ENCODE peak calls at places on chromosomes 7 and 10, in four cellular contexts. One of them, this sample, is unnamed.
A peak's percentile ranks its signal among the peaks of the same experiment; 100 is the strongest.

GRCh38 chr7:157972914-157973313 is 614.7 kb downstream of the PTPRN2 start:
- DNase-seq in GM12878: no peak
- DNase-seq in GM12891: no peak
- DNase-seq in K562: no peak
- DNase-seq in this sample: no peak

GRCh38 chr10:60717852-60718251 is 60.4 kb upstream of the CDK1 start:
- DNase-seq in GM12878: no peak
- DNase-seq in GM12891: no peak
- DNase-seq in K562: peak; percentile 3
- DNase-seq in this sample: no peak

GRCh38 chr7:115471891-115472290 is 550.0 kb downstream of the MDFIC start:
- DNase-seq in GM12878: no peak
- DNase-seq in GM12891: no peak
- DNase-seq in K562: no peak
- DNase-seq in this sample: no peak

GRCh38 chr10:6416892-6417512 is 163.1 kb downstream of the PRKCQ start:
- DNase-seq in GM12878: no peak
- DNase-seq in GM12891: peak; percentile 14
- DNase-seq in K562: peak; percentile 69
- DNase-seq in this sample: no peak

GRCh38 chr10:87915406-87915805 is 52.0 kb downstream of the PTEN start:
- DNase-seq in GM12878: no peak
- DNase-seq in GM12891: no peak
- DNase-seq in K562: no peak
- DNase-seq in this sample: no peak

GRCh38 chr7:101740981-101741725 is 76.3 kb upstream of the CUX1 start:
- DNase-seq in GM12878: peak; percentile 72
- DNase-seq in GM12891: no peak
- DNase-seq in K562: no peak
- DNase-seq in this sample: no peak

GRCh38 chr10:77231884-77232283 is 405.7 kb downstream of the KCNMA1 start:
- DNase-seq in GM12878: no peak
- DNase-seq in GM12891: no peak
- DNase-seq in K562: no peak
- DNase-seq in this sample: no peak

GRCh38 chr7:77989981-77990566 is 191.5 kb downstream of the PHTF2 start:
- DNase-seq in GM12878: no peak
- DNase-seq in GM12891: no peak
- DNase-seq in K562: peak; percentile 80
- DNase-seq in this sample: peak; percentile 76

GRCh38 chr7:107982918-107983389 is 20.0 kb downstream of the LAMB1 start:
- DNase-seq in GM12878: no peak
- DNase-seq in GM12891: no peak
- DNase-seq in K562: no peak
- DNase-seq in this sample: no peak

GRCh38 chr10:43574035-43574892 is at the start of gene ZNF239:
- DNase-seq in GM12878: no peak
- DNase-seq in GM12891: peak; percentile 44
- DNase-seq in K562: peak; percentile 98
- DNase-seq in this sample: no peak

GRCh38 chr7:67900456-67900855 is 903.8 kb downstream of the TYW1 start:
- DNase-seq in GM12878: no peak
- DNase-seq in GM12891: no peak
- DNase-seq in K562: no peak
- DNase-seq in this sample: no peak

GRCh38 chr7:3415730-3416366 is 114.8 kb downstream of the SDK1 start:
- DNase-seq in GM12878: no peak
- DNase-seq in GM12891: no peak
- DNase-seq in K562: no peak
- DNase-seq in this sample: no peak

GRCh38 chr7:89077992-89078391 is 282.5 kb upstream of the TEX47 start:
- DNase-seq in GM12878: no peak
- DNase-seq in GM12891: no peak
- DNase-seq in K562: no peak
- DNase-seq in this sample: no peak

GRCh38 chr10:105189464-105189800 is 548.3 kb downstream of the SORCS3 start:
- DNase-seq in GM12878: no peak
- DNase-seq in GM12891: no peak
- DNase-seq in K562: no peak
- DNase-seq in this sample: no peak

GRCh38 chr10:11036424-11037011 is 18.8 kb downstream of the CELF2 start:
- DNase-seq in GM12878: no peak
- DNase-seq in GM12891: no peak
- DNase-seq in K562: peak; percentile 29
- DNase-seq in this sample: no peak
- TF ChIP-seq SPI1 in GM12878: no peak
- TF ChIP-seq SPI1 in GM12891: no peak
- TF ChIP-seq SPI1 in K562: no peak
- TF ChIP-seq SPI1 in this sample: no peak

GRCh38 chr10:132699411-132700167 is 86.4 kb downstream of the NKX6-2 start:
- DNase-seq in GM12878: no peak
- DNase-seq in GM12891: no peak
- DNase-seq in K562: no peak
- DNase-seq in this sample: no peak
- TF ChIP-seq SPI1 in GM12878: no peak
- TF ChIP-seq SPI1 in GM12891: no peak
- TF ChIP-seq SPI1 in K562: no peak
- TF ChIP-seq SPI1 in this sample: no peak

DNA sequence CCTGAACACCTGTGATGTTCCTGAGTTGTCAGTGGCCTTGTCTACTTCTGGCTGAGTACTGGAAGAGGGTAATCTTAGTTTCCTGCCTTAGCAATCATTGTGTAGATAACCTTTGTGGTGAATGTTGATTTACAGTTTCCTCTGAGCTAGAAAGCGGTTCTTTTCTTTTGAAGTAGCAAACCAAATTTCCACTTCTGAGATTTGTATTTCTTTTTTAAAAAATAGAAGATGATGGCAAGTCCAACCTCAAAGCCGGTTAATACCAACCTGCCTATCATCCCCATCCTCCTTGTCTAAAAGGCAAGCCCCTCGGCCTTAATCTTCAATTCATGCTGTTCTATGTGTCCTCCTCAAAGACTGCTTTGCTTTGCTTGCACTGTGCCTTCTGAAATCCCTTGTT is 12.5 kb upstream of the PALS2 start:
- DNase-seq in GM12878: no peak
- DNase-seq in GM12891: no peak
- DNase-seq in K562: no peak
- DNase-seq in this sample: no peak
- TF ChIP-seq SPI1 in GM12878: no peak
- TF ChIP-seq SPI1 in GM12891: no peak
- TF ChIP-seq SPI1 in K562: no peak
- TF ChIP-seq SPI1 in this sample: no peak

DNA sequence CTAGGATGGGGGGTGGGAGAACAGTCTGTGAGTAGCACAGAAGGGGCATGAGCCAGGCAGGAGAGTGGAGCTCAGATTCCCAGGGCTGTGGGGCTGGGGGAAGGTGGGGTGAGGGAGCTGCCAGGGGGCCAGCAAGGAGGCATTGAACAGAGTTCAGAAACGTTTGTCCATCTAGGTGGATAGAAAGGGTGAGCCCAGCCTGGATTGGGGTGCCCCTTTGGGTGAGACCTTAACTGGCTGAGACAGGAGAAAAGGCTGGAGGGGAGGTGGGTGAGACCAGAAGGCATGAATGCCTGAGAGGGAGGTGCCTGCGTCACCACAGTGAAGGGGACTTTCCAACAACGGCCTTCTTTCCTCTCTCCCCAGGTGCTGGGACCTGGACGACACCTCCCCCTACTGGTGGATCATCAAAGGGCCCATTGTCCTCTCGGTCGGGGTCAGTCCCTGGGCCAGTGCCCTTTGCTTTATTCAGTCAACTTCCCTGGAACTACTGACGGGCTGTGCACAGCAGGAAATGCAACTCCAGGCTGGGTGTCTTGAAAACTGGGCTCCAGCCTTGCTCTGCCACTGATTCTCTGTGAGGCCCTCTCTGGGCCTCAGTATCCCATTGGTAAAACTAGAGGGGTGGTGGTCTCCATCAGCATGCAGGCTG is 11.0 kb downstream of the GHRHR start:
- DNase-seq in GM12878: peak; percentile 60
- DNase-seq in GM12891: peak; percentile 75
- DNase-seq in K562: peak; percentile 86
- DNase-seq in this sample: peak; percentile 36
- TF ChIP-seq SPI1 in GM12878: no peak
- TF ChIP-seq SPI1 in GM12891: no peak
- TF ChIP-seq SPI1 in K562: no peak
- TF ChIP-seq SPI1 in this sample: no peak

GRCh38 chr7:23981314-23981713 is 271.3 kb downstream of the STK31 start:
- DNase-seq in GM12878: no peak
- DNase-seq in GM12891: no peak
- DNase-seq in K562: no peak
- DNase-seq in this sample: no peak
- TF ChIP-seq SPI1 in GM12878: no peak
- TF ChIP-seq SPI1 in GM12891: no peak
- TF ChIP-seq SPI1 in K562: no peak
- TF ChIP-seq SPI1 in this sample: no peak

DNA sequence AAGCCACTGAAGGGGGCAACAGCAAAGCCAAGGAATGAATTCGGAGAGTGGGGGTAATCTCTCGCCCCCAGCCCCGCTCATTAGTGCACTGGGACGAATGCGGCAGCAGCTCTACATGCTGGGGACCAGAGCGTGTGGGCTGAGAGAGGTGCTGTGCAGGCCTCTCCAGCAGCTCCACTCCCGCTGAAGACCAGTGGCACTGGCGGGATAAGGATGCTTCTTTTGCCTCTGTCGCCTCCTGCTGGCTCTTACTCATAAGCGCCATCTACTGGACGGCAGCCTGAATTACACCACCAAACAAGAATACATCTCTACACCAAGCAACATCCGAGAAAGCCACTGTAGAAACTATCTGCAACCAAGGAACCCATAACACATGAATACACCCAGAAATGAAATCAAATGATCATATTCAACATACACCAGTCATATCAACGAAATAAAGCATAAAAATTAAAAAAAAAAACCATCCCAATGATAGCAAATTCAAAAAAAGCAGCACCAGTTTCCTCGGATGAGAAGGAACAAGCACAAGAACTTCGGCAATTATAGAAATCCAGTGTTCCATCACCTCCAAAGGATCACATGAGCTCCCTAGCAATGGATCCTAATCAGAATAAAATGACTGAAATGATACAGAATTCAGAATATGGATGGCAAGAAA is 79.0 kb upstream of the TMEM168 start:
- DNase-seq in GM12878: peak; percentile 9
- DNase-seq in GM12891: no peak
- DNase-seq in K562: peak; percentile 83
- DNase-seq in this sample: peak; percentile 27
- TF ChIP-seq SPI1 in GM12878: no peak
- TF ChIP-seq SPI1 in GM12891: no peak
- TF ChIP-seq SPI1 in K562: no peak
- TF ChIP-seq SPI1 in this sample: no peak

GRCh38 chr7:90994601-90995000 is 269.6 kb upstream of the FZD1 start:
- DNase-seq in GM12878: no peak
- DNase-seq in GM12891: no peak
- DNase-seq in K562: no peak
- DNase-seq in this sample: no peak

GRCh38 chr7:90995996-90996395 is 268.2 kb upstream of the FZD1 start:
- DNase-seq in GM12878: no peak
- DNase-seq in GM12891: no peak
- DNase-seq in K562: no peak
- DNase-seq in this sample: no peak

GRCh38 chr7:91005861-91006260 is 258.4 kb upstream of the FZD1 start:
- DNase-seq in GM12878: no peak
- DNase-seq in GM12891: no peak
- DNase-seq in K562: no peak
- DNase-seq in this sample: no peak

GRCh38 chr7:91005024-91005423 is 259.2 kb upstream of the FZD1 start:
- DNase-seq in GM12878: no peak
- DNase-seq in GM12891: no peak
- DNase-seq in K562: no peak
- DNase-seq in this sample: no peak

DNA sequence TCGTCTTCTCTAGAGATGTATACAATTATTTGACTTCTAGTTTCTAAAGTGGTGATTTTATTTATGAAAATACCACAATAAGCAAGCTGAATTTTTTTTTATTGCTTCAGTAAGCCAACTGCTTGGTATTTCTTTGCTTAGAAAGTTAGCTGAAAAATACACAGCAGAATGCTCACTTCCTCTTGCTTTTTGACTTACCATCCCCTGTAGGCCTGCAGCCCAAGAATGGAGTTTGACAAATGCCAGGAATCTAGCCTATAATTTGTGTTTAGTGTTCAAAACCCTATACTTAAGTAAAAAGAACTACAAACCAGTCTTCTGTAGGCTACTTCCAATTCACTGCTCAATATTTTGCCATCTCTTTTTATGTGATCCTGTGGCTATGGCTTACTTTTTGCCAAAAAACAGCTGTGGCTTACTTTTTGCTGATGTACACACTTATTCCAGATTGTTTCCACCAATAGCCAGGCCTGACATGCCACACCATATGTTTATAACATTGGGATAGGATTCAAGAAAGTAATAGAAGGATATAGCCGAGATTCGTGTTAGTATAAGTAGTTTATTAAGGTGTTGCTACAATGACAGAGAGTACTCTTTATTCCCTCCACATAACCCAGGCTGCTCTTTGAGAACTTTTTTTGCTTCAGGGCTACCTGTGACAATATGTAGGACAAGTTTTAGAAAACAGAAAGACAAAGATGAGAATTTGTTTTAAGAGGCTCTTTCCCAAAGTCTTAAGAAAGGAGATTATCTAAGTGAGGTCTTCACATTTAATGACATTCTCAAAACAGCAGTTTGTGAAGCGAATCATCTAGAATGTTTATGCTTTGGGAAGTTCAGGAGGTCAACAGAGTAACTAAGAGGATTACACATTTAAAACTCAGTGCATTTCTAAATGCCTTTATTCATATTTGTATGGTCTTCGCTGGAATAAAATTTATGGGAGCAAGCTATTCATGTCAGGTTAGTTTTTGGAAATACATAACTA is 263.9 kb upstream of the FZD1 start:
- DNase-seq in GM12878: no peak
- DNase-seq in GM12891: no peak
- DNase-seq in K562: no peak
- DNase-seq in this sample: no peak
- TF ChIP-seq SPI1 in GM12878: peak; percentile 45
- TF ChIP-seq SPI1 in GM12891: peak; percentile 65
- TF ChIP-seq SPI1 in K562: no peak
- TF ChIP-seq SPI1 in this sample: no peak

GRCh38 chr10:118754132-118754555 is 626 bp downstream of the CACUL1 start:
- DNase-seq in GM12878: no peak
- DNase-seq in GM12891: peak; percentile 34
- DNase-seq in K562: peak; percentile 52
- DNase-seq in this sample: peak; percentile 41
- TF ChIP-seq SPI1 in GM12878: no peak
- TF ChIP-seq SPI1 in GM12891: no peak
- TF ChIP-seq SPI1 in K562: no peak
- TF ChIP-seq SPI1 in this sample: no peak

DNA sequence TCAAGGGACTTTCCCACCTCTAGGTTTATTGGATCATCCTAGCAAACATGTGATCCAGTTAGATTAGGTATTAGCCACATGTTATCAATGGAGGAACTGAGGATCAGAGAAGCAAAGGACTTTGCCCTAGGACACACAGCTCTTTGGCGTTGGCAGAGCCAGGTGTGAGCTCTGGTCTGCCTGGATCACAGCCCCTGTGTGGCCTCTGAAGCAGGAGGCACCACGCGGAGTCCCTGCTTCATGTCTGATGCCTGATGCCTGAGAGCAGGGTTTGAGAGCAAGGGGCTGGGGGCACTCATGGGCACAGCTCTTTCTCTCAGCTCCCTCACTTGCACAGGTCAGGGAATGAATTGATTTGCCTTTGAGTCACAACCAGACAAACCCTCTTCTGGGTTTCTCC is 64.7 kb upstream of the CTBP2 start:
- DNase-seq in GM12878: no peak
- DNase-seq in GM12891: no peak
- DNase-seq in K562: no peak
- DNase-seq in this sample: no peak
- TF ChIP-seq SPI1 in GM12878: no peak
- TF ChIP-seq SPI1 in GM12891: no peak
- TF ChIP-seq SPI1 in K562: no peak
- TF ChIP-seq SPI1 in this sample: no peak

This sample was measured in HL-60.